ENCODE peak calls at places on chromosome 6, in seven cellular contexts. V is HCT116; Y is activated CD4-positive, alpha-beta T cell treated with anti-CD3 and anti-CD28 coated beads, Interleukin-2, amount 50 U/mL, for 1 hour; T is activated T-helper 1 cell treated with anti-CD3 and anti-CD28 coated beads, Interleukin-2, amount 50 U/mL, for 16 hours; L is hepatocyte; C is prostate gland; Z is pons. X is an unnamed sample.

GRCh38 chr6:141963543-141964295 is 169.0 kb upstream of the GJE1 start:
- DNase-seq in C (no peak), T (no peak), Y (no peak), V (no peak), L (no peak), Z (no peak), X (no peak)

GRCh38 chr6:34585512-34586045 is 29.4 kb upstream of the SPDEF start:
- DNase-seq in Z (no peak), C (no peak), V (no peak), T (no peak), Y (no peak), L (no peak), X (no peak)

GRCh38 chr6:34654061-34654460 is 42.5 kb downstream of the ILRUN start:
- DNase-seq in Z (no peak), L (no peak), Y (no peak), C (no peak), V (no peak), T (no peak), X (no peak)

GRCh38 chr6:140355476-140355875 is 981.0 kb upstream of the CITED2 start:
- DNase-seq in T (no peak), Z (no peak), Y (no peak), C (no peak), V (no peak), L (no peak), X (no peak)

GRCh38 chr6:157134402-157135074 is 188.8 kb downstream of the TMEM242 start:
- DNase-seq in L (no peak), V (no peak), Z (no peak), T (no peak), C (no peak), Y (no peak), X (no peak)

GRCh38 chr6:157222201-157222981 is 100.9 kb downstream of the TMEM242 start:
- DNase-seq in Z (no peak), C (no peak), V (no peak), L (no peak), T (no peak), Y (no peak), X (no peak)

GRCh38 chr6:26588965-26589364 is 7.8 kb upstream of the ABT1 start:
- DNase-seq in C (no peak), Z (no peak), Y (no peak), T (no peak), L (no peak), V (no peak), X (no peak)

GRCh38 chr6:158912591-158912990 is 87.4 kb downstream of the RSPH3 start:
- DNase-seq in Y (no peak), Z (no peak), C (no peak), L (no peak), V (no peak), T (no peak), X (no peak)

GRCh38 chr6:6003334-6004146 is 3.2 kb downstream of the NRN1 start:
- DNase-seq in Z (no peak), V (no peak), Y (no peak), L (no peak), C (no peak), T (no peak), X (peak; percentile 42)

GRCh38 chr6:35218021-35218420 is 4.3 kb downstream of the SCUBE3 start:
- DNase-seq in Y (no peak), T (no peak), L (peak; percentile 22), V (no peak), C (no peak), Z (no peak), X (no peak)

GRCh38 chr6:43113431-43114260 is 37.5 kb downstream of the PTK7 start:
- DNase-seq in V (no peak), Z (no peak), T (no peak), Y (no peak), C (no peak), L (no peak), X (no peak)

GRCh38 chr6:156701961-156702360 is 75.2 kb upstream of the ARID1B start:
- DNase-seq in Z (no peak), C (no peak), L (no peak), T (no peak), V (no peak), Y (no peak), X (no peak)

GRCh38 chr6:131013495-131013894 is 49.5 kb downstream of the EPB41L2 start:
- DNase-seq in Y (no peak), C (no peak), Z (peak; percentile 74), L (no peak), T (no peak), V (no peak), X (peak; percentile 60)

GRCh38 chr6:33082702-33083101 is 6.9 kb downstream of the HLA-DPB1 start:
- DNase-seq in Z (no peak), L (peak; percentile 71), V (peak; percentile 24), Y (no peak), T (no peak), C (no peak), X (peak; percentile 78)

GRCh38 chr6:34540841-34541240 is 15.3 kb downstream of the SPDEF start:
- DNase-seq in C (no peak), V (no peak), T (no peak), Y (no peak), L (no peak), Z (no peak), X (no peak)

GRCh38 chr6:156378853-156379252 is 398.3 kb upstream of the ARID1B start:
- DNase-seq in Y (no peak), V (no peak), L (no peak), T (no peak), C (no peak), Z (no peak), X (no peak)

GRCh38 chr6:142845624-142846458 is 99.1 kb downstream of the HIVEP2 start:
- DNase-seq in T (no peak), Z (peak; percentile 88), V (peak; percentile 74), C (peak; percentile 89), L (peak; percentile 90), Y (peak; percentile 62), X (peak; percentile 84)